ENCODE peak calls at places on chromosomes 11 and 22, in four cellular contexts. One of them, this sample, is unnamed.

GRCh38 chr11:94304559-94304958 is at the start of gene IZUMO1R:
- DNase-seq in endodermal cell: no peak
- DNase-seq in cardiac fibroblast: no peak
- DNase-seq in choroid plexus epithelial cell: no peak
- DNase-seq in this sample: no peak

GRCh38 chr22:30459206-30460052 is 12.4 kb downstream of the SEC14L3 start:
- DNase-seq in endodermal cell: peak
- DNase-seq in cardiac fibroblast: peak
- DNase-seq in choroid plexus epithelial cell: peak
- DNase-seq in this sample: no peak

GRCh38 chr22:30561402-30562154 is 12.9 kb downstream of the GAL3ST1 start:
- DNase-seq in cardiac fibroblast: no peak
- DNase-seq in endodermal cell: peak
- DNase-seq in choroid plexus epithelial cell: no peak
- DNase-seq in this sample: no peak

GRCh38 chr11:96794152-96794551 is 404.3 kb downstream of the JRKL start:
- DNase-seq in endodermal cell: peak
- DNase-seq in cardiac fibroblast: no peak
- DNase-seq in choroid plexus epithelial cell: no peak
- DNase-seq in this sample: no peak

GRCh38 chr22:17864398-17865182 is 90.3 kb upstream of the BID start:
- DNase-seq in cardiac fibroblast: no peak
- DNase-seq in endodermal cell: no peak
- DNase-seq in choroid plexus epithelial cell: no peak
- DNase-seq in this sample: no peak

GRCh38 chr11:119743041-119743440 is 14.0 kb upstream of the NECTIN1 start:
- DNase-seq in endodermal cell: no peak
- DNase-seq in choroid plexus epithelial cell: no peak
- DNase-seq in cardiac fibroblast: no peak
- DNase-seq in this sample: no peak

GRCh38 chr11:567629-568258 is 7.0 kb downstream of the RASSF7 start:
- DNase-seq in choroid plexus epithelial cell: no peak
- DNase-seq in cardiac fibroblast: no peak
- DNase-seq in endodermal cell: no peak
- DNase-seq in this sample: no peak

GRCh38 chr11:313787-314547 is at the start of gene IFITM1:
- DNase-seq in endodermal cell: peak
- DNase-seq in cardiac fibroblast: peak
- DNase-seq in choroid plexus epithelial cell: peak
- DNase-seq in this sample: peak

GRCh38 chr11:119901657-119902577 is 172.9 kb upstream of the NECTIN1 start:
- DNase-seq in cardiac fibroblast: no peak
- DNase-seq in endodermal cell: no peak
- DNase-seq in choroid plexus epithelial cell: no peak
- DNase-seq in this sample: no peak

GRCh38 chr11:125494987-125495725 is 909 bp downstream of the FEZ1 start:
- DNase-seq in choroid plexus epithelial cell: peak
- DNase-seq in cardiac fibroblast: peak
- DNase-seq in endodermal cell: peak
- DNase-seq in this sample: peak

GRCh38 chr22:22595001-22595835 is 36.2 kb upstream of the PRAME start:
- DNase-seq in cardiac fibroblast: no peak
- DNase-seq in endodermal cell: no peak
- DNase-seq in choroid plexus epithelial cell: no peak
- DNase-seq in this sample: no peak

GRCh38 chr11:26841818-26842457 is 120.1 kb upstream of the SLC5A12 start:
- DNase-seq in endodermal cell: no peak
- DNase-seq in cardiac fibroblast: peak
- DNase-seq in choroid plexus epithelial cell: peak
- DNase-seq in this sample: peak

GRCh38 chr22:32880061-32880460 is 78.6 kb downstream of the TIMP3 start:
- DNase-seq in endodermal cell: no peak
- DNase-seq in choroid plexus epithelial cell: peak
- DNase-seq in cardiac fibroblast: peak
- DNase-seq in this sample: peak

GRCh38 chr11:19173964-19174638 is 27.7 kb downstream of the CSRP3 start:
- DNase-seq in endodermal cell: no peak
- DNase-seq in cardiac fibroblast: no peak
- DNase-seq in choroid plexus epithelial cell: no peak
- DNase-seq in this sample: no peak

GRCh38 chr22:28052818-28053217 is 133.8 kb upstream of the PITPNB start:
- DNase-seq in choroid plexus epithelial cell: no peak
- DNase-seq in cardiac fibroblast: no peak
- DNase-seq in endodermal cell: no peak
- DNase-seq in this sample: no peak

GRCh38 chr11:59106363-59107336 is at the start of gene FAM111B:
- DNase-seq in cardiac fibroblast: peak
- DNase-seq in endodermal cell: peak
- DNase-seq in choroid plexus epithelial cell: peak
- DNase-seq in this sample: peak

GRCh38 chr22:18076060-18076497 is 1.7 kb upstream of the PEX26 start:
- DNase-seq in cardiac fibroblast: peak
- DNase-seq in endodermal cell: peak
- DNase-seq in choroid plexus epithelial cell: peak
- DNase-seq in this sample: peak

GRCh38 chr11:133809525-133810178 is 35.7 kb downstream of the SPATA19 start:
- DNase-seq in endodermal cell: peak
- DNase-seq in cardiac fibroblast: no peak
- DNase-seq in choroid plexus epithelial cell: no peak
- DNase-seq in this sample: no peak
- H3K4me3 ChIP-seq in endodermal cell: no peak
- H3K4me3 ChIP-seq in cardiac fibroblast: no peak
- H3K4me3 ChIP-seq in choroid plexus epithelial cell: no peak
- H3K4me3 ChIP-seq in this sample: no peak

DNA sequence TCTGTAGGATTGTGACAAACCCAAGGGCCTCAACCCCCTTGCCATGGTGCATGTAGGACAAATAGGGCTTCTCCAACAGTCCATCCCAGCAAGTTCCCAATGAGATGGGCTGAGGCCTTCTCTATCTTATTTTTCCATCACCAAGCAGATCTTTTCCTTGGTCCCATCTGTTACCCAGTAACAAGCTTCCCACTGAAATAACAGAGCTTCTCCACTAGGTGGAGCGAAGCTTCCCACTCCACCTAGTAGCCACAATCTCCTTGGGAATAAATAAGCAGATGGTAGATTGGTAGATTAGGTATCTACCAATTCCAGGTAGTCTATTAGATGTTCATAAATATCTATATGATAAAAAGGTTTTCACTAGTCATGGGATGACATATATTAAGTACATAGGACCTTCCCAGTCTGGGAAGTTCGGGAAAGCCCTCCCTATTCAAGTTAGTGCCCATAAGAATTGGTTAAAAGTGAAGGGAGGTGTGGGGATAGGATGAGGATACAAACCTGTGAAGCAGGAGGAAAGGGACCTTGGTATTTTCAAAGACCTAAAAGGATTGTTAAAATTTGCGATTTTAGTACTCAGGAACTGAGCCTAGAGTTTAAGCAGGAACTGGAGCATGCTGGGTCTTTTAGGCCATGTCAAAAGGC is 5.9 kb upstream of the OR52L1 start:
- DNase-seq in choroid plexus epithelial cell: peak
- DNase-seq in endodermal cell: no peak
- DNase-seq in cardiac fibroblast: peak
- DNase-seq in this sample: peak
- TF ChIP-seq CTCF in choroid plexus epithelial cell: peak
- TF ChIP-seq CTCF in endodermal cell: peak
- TF ChIP-seq CTCF in cardiac fibroblast: peak
- TF ChIP-seq CTCF in this sample: peak

DNA sequence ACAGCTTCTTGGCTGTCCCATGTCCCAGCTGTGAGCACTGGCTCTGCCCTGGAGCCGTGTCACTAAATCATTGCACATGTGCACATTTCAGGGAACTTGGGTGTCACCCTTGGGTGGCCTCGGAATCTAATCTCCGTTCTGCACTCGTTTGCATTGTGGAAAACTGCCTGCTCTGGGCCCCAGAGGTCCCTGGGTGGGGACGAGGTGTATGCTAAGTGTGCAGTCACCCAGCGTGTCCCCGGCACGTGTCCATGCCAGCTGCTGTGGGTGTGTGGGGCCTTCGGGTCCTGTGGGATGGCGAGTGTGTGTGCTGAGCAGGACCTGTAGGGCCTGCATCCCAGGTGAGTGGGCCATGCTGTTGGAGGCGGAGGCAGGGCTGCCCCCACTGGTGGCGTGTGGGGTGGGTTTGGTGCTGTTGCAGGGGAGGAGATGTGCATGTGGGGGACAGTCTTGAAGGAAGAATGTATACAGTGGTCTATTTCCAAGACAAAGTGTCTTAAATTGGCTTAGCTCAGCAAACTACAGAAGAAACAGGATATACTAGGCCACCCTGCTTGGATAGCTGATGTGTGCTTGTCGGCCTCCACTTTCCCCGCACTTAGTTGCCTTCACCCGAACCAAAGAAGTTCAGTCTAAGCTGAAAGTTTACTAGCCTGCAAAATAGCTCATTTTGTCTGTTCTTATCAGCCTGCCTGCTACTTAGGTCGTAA is 14.6 kb downstream of the TANGO2 start:
- DNase-seq in choroid plexus epithelial cell: no peak
- DNase-seq in cardiac fibroblast: no peak
- DNase-seq in endodermal cell: no peak
- DNase-seq in this sample: no peak
- H3K4me3 ChIP-seq in choroid plexus epithelial cell: no peak
- H3K4me3 ChIP-seq in cardiac fibroblast: no peak
- H3K4me3 ChIP-seq in endodermal cell: no peak
- H3K4me3 ChIP-seq in this sample: no peak

DNA sequence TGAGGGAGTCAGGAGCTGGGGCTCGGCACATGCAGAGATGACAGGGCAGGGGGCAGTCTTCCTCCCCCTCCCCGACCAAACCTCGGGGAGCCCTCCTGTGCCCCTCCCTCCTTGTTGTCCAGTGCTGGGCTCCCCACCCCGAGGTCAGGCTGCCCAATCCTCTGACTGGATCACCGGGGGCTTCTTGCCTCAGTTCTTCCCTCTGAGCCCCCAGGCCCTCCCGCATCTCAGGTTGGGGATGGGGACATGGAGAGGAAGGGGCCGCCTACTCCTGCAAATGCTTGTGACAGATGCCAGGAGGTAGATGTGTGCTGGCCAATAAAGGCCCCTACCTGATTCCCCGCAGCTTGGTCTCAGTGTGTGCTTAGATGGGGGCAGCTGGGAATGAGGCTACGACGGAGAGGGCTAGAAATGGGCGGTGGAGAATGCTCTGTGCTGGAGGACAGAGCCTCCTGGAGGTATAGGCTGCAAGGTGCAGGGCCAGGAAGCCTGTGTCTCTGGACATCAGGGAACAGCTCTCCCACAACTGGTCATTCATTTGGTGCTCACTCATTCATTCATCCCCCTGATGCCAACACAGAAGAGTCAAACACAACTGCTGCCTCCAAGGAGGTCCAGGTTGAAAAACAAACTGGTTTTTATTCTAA is 8.4 kb downstream of the RHBDD3 start:
- DNase-seq in endodermal cell: peak
- DNase-seq in choroid plexus epithelial cell: peak
- DNase-seq in cardiac fibroblast: no peak
- DNase-seq in this sample: no peak
- TF ChIP-seq CTCF in endodermal cell: peak
- TF ChIP-seq CTCF in choroid plexus epithelial cell: peak
- TF ChIP-seq CTCF in cardiac fibroblast: no peak
- TF ChIP-seq CTCF in this sample: no peak

GRCh38 chr11:114340311-114341131 is 44.3 kb downstream of the NNMT start:
- DNase-seq in cardiac fibroblast: peak
- DNase-seq in endodermal cell: peak
- DNase-seq in choroid plexus epithelial cell: peak
- DNase-seq in this sample: peak
- H3K4me3 ChIP-seq in cardiac fibroblast: peak
- H3K4me3 ChIP-seq in endodermal cell: no peak
- H3K4me3 ChIP-seq in choroid plexus epithelial cell: no peak
- H3K4me3 ChIP-seq in this sample: peak

GRCh38 chr11:67631853-67632174 is 2.1 kb upstream of the NUDT8 start:
- DNase-seq in cardiac fibroblast: no peak
- DNase-seq in endodermal cell: no peak
- DNase-seq in choroid plexus epithelial cell: no peak
- DNase-seq in this sample: no peak

GRCh38 chr11:67630230-67630942 is 649 bp upstream of the NUDT8 start:
- DNase-seq in cardiac fibroblast: peak
- DNase-seq in choroid plexus epithelial cell: peak
- DNase-seq in endodermal cell: peak
- DNase-seq in this sample: peak

GRCh38 chr11:67629386-67630229 is at the start of gene NUDT8:
- DNase-seq in endodermal cell: peak
- DNase-seq in cardiac fibroblast: peak
- DNase-seq in choroid plexus epithelial cell: peak
- DNase-seq in this sample: peak

GRCh38 chr11:67631427-67631826 is 1.7 kb upstream of the NUDT8 start:
- DNase-seq in cardiac fibroblast: no peak
- DNase-seq in endodermal cell: peak
- DNase-seq in choroid plexus epithelial cell: no peak
- DNase-seq in this sample: no peak

DNA sequence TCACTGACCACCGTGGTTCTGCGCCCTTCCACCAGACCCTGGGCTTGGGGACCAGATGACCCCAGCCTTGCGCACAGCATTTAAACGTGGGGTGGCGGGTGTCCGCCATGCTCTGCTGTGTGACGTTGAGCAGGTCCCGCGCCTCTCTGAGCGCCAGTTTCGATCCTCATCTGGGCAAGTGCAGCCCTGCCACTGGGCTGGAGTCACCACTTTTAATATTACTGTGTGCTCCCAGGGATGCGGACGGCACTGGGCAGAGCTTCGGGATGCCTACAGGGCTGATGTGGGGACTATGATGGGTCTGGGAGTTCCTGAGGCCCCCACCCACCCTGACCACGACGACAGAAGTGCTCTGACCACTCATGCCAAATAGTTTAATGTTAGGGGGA is 1.2 kb upstream of the NUDT8 start:
- DNase-seq in choroid plexus epithelial cell: no peak
- DNase-seq in endodermal cell: no peak
- DNase-seq in cardiac fibroblast: no peak
- DNase-seq in this sample: no peak
- TF ChIP-seq CTCF in choroid plexus epithelial cell: no peak
- TF ChIP-seq CTCF in endodermal cell: no peak
- TF ChIP-seq CTCF in cardiac fibroblast: no peak
- TF ChIP-seq CTCF in this sample: no peak

DNA sequence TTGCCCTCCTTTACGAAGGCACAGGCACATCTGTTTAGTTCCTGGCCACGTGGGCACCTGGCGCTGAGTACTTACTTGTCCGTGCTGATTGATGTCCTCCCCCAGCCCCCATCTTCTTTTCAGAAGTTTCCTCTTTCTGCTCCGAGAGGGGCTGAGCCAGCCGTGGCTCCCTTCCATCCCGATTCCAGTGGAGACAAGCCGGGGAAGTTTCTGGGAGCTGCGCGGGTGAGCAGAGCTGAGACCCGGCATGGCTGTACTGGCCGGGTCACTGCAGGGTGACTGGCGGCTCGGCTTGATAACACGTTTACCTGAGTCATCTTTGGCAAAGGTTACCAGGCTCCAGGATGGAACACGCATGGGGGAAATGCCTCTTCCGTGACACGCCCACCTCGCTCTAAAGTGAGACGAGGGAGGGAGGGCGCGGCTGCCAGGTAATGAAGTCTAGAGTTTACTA is 45.4 kb upstream of the ATXN10 start:
- DNase-seq in cardiac fibroblast: no peak
- DNase-seq in choroid plexus epithelial cell: no peak
- DNase-seq in endodermal cell: no peak
- DNase-seq in this sample: no peak
- H3K4me3 ChIP-seq in cardiac fibroblast: no peak
- H3K4me3 ChIP-seq in choroid plexus epithelial cell: no peak
- H3K4me3 ChIP-seq in endodermal cell: no peak
- H3K4me3 ChIP-seq in this sample: no peak

GRCh38 chr22:38981005-38981658 is 1.0 kb upstream of the APOBEC3B start:
- DNase-seq in cardiac fibroblast: peak
- DNase-seq in choroid plexus epithelial cell: no peak
- DNase-seq in endodermal cell: peak
- DNase-seq in this sample: peak
- TF ChIP-seq CTCF in cardiac fibroblast: no peak
- TF ChIP-seq CTCF in choroid plexus epithelial cell: no peak
- TF ChIP-seq CTCF in endodermal cell: peak
- TF ChIP-seq CTCF in this sample: peak